ENCODE peak calls at places on chromosomes 1 and 21, in four cellular contexts. B is IMR-90, Z is mesenchymal stem cell, M is neuronal stem cell. V is an unnamed sample.

GRCh38 chr1:77544845-77545244 is 137.6 kb downstream of the ZZZ3 start:
- DNase-seq in B (no peak), M (no peak), Z (no peak), V (no peak)

GRCh38 chr1:101833312-101833711 is 163.4 kb downstream of the OLFM3 start:
- DNase-seq in Z (no peak), M (no peak), B (no peak), V (no peak)

GRCh38 chr21:44817914-44818635 is at the start of gene SUMO3:
- DNase-seq in B (peak), Z (peak), M (peak), V (peak)

GRCh38 chr1:54567961-54568360 is 19.9 kb downstream of the ACOT11 start:
- DNase-seq in M (no peak), Z (peak), B (peak), V (no peak)

GRCh38 chr1:119713538-119714456 is 2.1 kb downstream of the PHGDH start:
- DNase-seq in B (peak), Z (peak), M (peak), V (peak)

GRCh38 chr21:30942192-30942591 is 60.8 kb upstream of the KRTAP11-1 start:
- DNase-seq in B (no peak), Z (no peak), M (no peak), V (no peak)

GRCh38 chr1:48055854-48056253 is 58.7 kb upstream of the TRABD2B start:
- DNase-seq in M (no peak), B (no peak), Z (no peak), V (peak)

GRCh38 chr1:229664133-229664689 is 38.2 kb downstream of the URB2 start:
- DNase-seq in Z (peak), M (no peak), B (peak), V (no peak)

GRCh38 chr1:234772345-234773147 is 162.6 kb upstream of the IRF2BP2 start:
- DNase-seq in M (no peak), Z (peak), B (peak), V (peak)

GRCh38 chr1:223535261-223535778 is 130.2 kb downstream of the CAPN8 start:
- DNase-seq in M (no peak), B (no peak), Z (no peak), V (no peak)

GRCh38 chr1:21184266-21184665 is 7.6 kb upstream of the EIF4G3 start:
- DNase-seq in Z (no peak), B (no peak), M (no peak), V (no peak)

GRCh38 chr1:71307451-71307850 is 226.6 kb upstream of the ZRANB2 start:
- DNase-seq in B (peak), M (no peak), Z (peak), V (no peak)

GRCh38 chr1:228090613-228091081 is 8.1 kb downstream of the ARF1 start:
- DNase-seq in B (peak), Z (peak), M (no peak), V (no peak)

GRCh38 chr1:68175621-68176398 is 56.5 kb downstream of the WLS start:
- DNase-seq in M (no peak), B (peak), Z (peak), V (no peak)

GRCh38 chr1:3706651-3707297 is 45.5 kb upstream of the CCDC27 start:
- DNase-seq in B (no peak), M (no peak), Z (no peak), V (no peak)

GRCh38 chr1:201266774-201267173 is 16.5 kb upstream of the PKP1 start:
- DNase-seq in B (peak), M (no peak), Z (peak), V (peak)

GRCh38 chr1:31799895-31800676 is 15.7 kb downstream of the SPOCD1 start:
- DNase-seq in M (no peak), B (no peak), Z (no peak), V (no peak)

GRCh38 chr1:201184734-201185453 is 5.7 kb upstream of the IGFN1 start:
- DNase-seq in M (peak), B (peak), Z (peak), V (peak)

GRCh38 chr1:31723828-31724359 is 20.1 kb upstream of the COL16A1 start:
- DNase-seq in M (peak), B (peak), Z (peak), V (peak)

GRCh38 chr1:58585166-58585565 is 8.1 kb upstream of the TACSTD2 start:
- DNase-seq in B (no peak), M (no peak), Z (no peak), V (no peak)

GRCh38 chr1:245245021-245245667 is 90.4 kb downstream of the KIF26B start:
- DNase-seq in M (no peak), B (no peak), Z (no peak), V (no peak)

GRCh38 chr21:35348686-35349085 is 299.6 kb upstream of the RUNX1 start:
- DNase-seq in B (peak), Z (no peak), M (no peak), V (no peak)

GRCh38 chr21:32330784-32331311 is 32.2 kb downstream of the MRAP start:
- DNase-seq in M (peak), B (no peak), Z (no peak), V (no peak)

GRCh38 chr1:209095627-209096595 is 487.6 kb upstream of the CAMK1G start:
- DNase-seq in M (no peak), Z (peak), B (peak), V (no peak)

GRCh38 chr1:13732971-13733667 is 33.1 kb downstream of the PRDM2 start:
- DNase-seq in M (no peak), B (no peak), Z (no peak), V (no peak)

GRCh38 chr1:184418955-184419733 is 32.3 kb downstream of the C1orf21 start:
- DNase-seq in B (peak), Z (peak), M (no peak), V (no peak)

GRCh38 chr1:21198929-21199328 is 22.2 kb upstream of the EIF4G3 start:
- DNase-seq in M (no peak), Z (no peak), B (no peak), V (no peak)

GRCh38 chr1:106899644-106900043 is 156.8 kb upstream of the PRMT6 start:
- DNase-seq in M (no peak), Z (no peak), B (no peak), V (no peak)

GRCh38 chr1:228392111-228392936 is 14.3 kb downstream of the TRIM11 start:
- DNase-seq in M (no peak), B (peak), Z (peak), V (no peak)

GRCh38 chr1:94279462-94279861 is 42.1 kb upstream of the ARHGAP29 start:
- DNase-seq in B (no peak), Z (no peak), M (no peak), V (no peak)

GRCh38 chr1:17098440-17099317 is 20.6 kb downstream of the PADI2 start:
- DNase-seq in M (no peak), Z (no peak), B (no peak), V (no peak)

GRCh38 chr1:11680270-11681070 is 478 bp downstream of the MAD2L2 start:
- DNase-seq in B (peak), M (no peak), Z (peak), V (no peak)

GRCh38 chr1:19505694-19506457 is 20.5 kb upstream of the CAPZB start:
- DNase-seq in B (no peak), M (no peak), Z (no peak), V (no peak)

DNA sequence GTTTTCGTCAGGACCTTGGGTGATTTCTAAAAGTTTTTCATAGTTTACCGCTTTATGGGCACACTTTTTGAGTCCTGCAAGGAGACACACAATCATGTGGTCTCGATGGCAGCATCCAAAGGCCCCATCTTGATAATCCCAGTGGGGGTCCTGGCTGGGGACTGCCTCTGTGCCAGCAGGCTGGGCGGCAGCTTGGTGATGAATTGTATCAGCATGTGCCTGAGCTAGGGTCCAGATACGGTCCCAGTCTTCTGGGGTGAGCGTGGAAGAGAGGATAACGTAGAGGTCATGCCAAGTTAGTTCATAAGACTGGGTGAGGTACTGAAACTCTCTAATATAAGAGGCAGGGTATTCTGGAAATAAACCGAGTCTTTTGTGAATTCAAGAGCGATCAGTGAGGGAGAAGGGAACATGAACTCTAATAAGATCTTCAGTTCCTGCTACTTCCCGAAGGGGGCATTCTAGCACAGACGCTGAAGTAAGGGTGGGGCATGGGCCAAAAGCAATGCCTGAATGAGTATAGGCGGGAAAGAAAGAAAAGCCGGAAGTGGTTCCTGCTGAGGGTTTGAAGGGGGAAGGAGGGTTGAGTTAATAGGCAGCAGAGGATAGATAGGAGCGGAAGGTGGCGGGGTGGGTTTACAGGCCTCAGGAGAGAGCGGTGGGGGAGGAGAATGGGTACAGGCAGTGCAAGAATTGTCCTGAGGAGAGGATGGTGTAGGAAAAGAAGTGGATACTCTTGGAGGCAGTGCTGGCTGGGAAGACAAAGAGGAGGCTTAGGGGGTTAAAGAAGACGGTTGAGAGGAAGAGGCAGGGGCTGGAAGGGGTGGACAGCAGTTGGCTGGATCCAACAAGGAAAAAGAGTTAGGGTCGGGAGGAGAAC is 1.6 kb downstream of the ERVH48-1 start:
- DNase-seq in M (peak), B (peak), Z (peak), V (peak)
- H4K91ac ChIP-seq in M (no peak), B (peak), Z (peak), V (no peak)

GRCh38 chr1:218408135-218408534 is 63.0 kb downstream of the TGFB2 start:
- DNase-seq in M (no peak), B (no peak), Z (no peak), V (no peak)
- H2AK5ac ChIP-seq in M (no peak), B (no peak), Z (no peak), V (no peak)

DNA sequence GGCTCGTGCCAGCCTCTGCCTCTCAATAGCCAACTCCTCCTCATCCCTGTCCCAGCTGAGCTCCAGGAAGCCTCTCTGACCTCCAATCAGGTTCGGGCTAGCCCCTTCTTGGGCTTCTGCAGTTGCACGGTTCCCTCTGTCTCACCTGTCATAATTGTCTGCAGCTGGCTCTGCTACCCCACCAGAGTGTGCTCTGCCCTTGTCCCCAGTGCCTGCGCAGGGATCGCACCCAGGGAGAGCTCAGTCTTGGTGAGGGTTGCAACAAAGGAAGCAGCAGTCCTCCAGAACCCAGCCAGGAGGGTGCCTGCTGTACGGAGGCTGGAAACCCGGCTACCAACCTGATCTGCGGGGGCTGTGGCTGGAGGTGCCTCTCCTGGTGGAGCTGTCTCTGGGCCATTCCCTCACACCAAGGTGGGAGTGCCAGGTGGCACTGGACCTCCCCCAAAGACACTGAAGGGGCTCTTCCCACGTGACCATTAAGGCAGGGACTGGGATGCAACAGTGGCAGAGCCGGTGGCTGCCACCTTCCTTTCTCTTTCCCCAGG is 63.5 kb upstream of the DMRTB1 start:
- DNase-seq in B (no peak), Z (no peak), M (no peak), V (no peak)
- H3K4ac ChIP-seq in B (no peak), Z (no peak), M (no peak), V (no peak)

GRCh38 chr1:213326666-213327317 is 275.8 kb downstream of the RPS6KC1 start:
- DNase-seq in B (peak), Z (peak), M (no peak), V (no peak)
- H4K91ac ChIP-seq in B (peak), Z (no peak), M (no peak), V (no peak)

GRCh38 chr1:111201275-111202090 is 1.0 kb upstream of the DENND2D start:
- DNase-seq in M (no peak), Z (no peak), B (no peak), V (no peak)
- H2AK5ac ChIP-seq in M (no peak), Z (no peak), B (no peak), V (no peak)

GRCh38 chr1:23825076-23825761 is at the start of gene HMGCL:
- DNase-seq in Z (peak), B (peak), M (peak), V (peak)

GRCh38 chr1:23823767-23824166 is 1.5 kb downstream of the HMGCL start:
- DNase-seq in Z (no peak), B (no peak), M (no peak), V (no peak)

GRCh38 chr1:23824711-23825075 is 536 bp downstream of the HMGCL start:
- DNase-seq in B (no peak), Z (peak), M (no peak), V (no peak)

GRCh38 chr1:23827717-23828116 is 2.5 kb upstream of the HMGCL start:
- DNase-seq in Z (no peak), B (no peak), M (no peak), V (no peak)

DNA sequence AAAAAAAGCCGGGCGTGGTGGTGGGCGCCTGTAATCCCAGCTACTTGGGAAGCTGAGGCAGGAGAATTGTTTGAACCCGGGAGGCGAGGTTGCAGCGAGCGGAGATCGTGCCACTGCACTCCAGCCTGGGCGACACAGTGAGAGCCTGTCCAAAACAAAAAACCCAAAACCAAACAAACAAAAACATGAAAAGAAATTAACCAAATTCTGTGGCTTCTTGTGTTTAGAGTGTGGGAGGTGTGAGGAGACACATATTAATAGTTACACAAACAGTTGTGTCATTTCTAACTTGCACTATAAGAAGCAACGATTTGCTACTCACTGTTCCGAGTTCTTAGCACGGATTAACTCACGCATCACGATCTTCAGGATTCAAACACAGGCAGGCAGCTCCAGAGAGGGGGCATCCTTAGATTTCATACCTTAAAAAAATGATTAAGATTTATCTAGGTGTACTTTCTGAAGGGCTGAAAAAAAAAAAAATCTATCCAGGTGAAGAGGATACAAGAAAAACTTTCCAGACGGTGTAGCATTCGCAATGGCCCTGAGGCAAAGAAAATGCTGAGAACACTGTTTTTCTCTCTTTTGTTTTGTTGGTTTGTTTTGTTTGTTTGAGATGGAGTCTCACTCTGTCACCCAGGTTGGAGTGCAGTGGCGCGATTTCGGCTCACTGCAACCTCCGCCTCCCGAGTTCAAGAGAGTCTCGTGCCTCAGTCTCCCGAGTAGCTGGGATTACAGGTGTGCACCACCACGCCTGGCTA is 713 bp upstream of the HMGCL start:
- DNase-seq in Z (no peak), M (no peak), B (no peak), V (no peak)
- H3K4ac ChIP-seq in Z (no peak), M (no peak), B (no peak), V (no peak)

DNA sequence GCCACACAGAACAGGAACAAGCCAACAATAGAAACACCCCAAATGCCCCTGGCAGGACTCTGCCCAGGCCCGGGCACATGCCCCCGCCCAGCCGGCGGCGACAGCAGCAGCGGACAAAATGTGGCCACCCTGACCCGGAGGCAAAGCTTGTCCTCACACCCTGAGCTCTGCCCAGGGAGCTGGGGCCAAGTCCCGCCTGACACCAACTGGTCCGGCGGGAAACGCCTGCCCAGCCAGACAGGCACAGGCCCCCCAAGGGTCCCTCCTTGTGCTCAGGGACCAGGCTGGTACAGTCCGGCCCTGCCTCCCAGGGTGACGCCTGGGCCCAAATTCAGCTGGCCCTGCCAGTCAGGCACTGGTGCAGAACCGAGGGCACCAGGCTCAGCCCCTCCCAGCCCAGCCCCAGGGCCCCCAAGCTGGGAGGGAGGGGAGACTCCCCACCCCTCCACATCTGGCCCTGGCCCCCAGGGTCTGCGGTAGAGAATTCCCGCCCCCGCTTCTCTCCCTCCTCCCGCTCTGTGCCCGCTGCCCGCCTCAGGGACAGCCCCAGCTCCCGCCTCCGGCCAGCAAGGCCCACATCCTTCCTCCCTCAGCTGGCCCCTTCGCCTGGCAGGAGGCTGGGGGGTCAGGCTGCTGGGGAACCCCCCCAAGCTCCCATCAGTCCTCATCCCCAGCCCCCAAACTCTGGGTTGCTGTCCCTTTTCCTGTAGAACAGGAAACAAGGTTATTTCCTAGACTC is 2.0 kb downstream of the AHDC1 start:
- DNase-seq in B (no peak), M (no peak), Z (no peak), V (no peak)
- H4K91ac ChIP-seq in B (peak), M (no peak), Z (peak), V (no peak)

DNA sequence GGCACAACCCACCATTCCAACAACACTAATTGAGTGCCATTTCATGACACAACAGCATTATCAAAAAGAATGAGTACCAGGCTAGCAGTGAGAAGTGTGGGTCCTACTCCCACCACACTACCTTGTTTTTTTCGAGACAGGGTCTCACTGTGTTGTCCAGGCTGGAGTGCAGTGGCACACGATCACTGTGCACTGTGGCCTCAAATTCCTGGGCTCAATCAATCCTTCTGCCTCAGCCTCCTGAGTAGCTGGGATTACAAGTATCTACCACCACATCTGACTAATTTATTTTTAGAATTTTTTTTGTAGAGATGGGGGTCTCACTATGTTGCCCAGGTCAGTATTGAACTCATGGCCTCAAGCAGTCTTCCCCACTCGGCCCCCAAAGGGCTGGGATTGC is 30.7 kb downstream of the CD247 start:
- DNase-seq in Z (no peak), M (no peak), B (no peak), V (no peak)
- H2AK5ac ChIP-seq in Z (no peak), M (peak), B (no peak), V (no peak)

V was measured in H9.